ENCODE peak calls at places on chromosome 6, in four cellular contexts. One of them, this sample, is unnamed.

GRCh38 chr6:163760860-163761259 is 346.3 kb downstream of the QKI start:
- DNase-seq in SJSA1: no peak
- DNase-seq in Panc1: no peak
- DNase-seq in SK-N-SH: no peak
- DNase-seq in this sample: no peak

GRCh38 chr6:123898669-123899068 is 95.0 kb downstream of the NKAIN2 start:
- DNase-seq in SJSA1: no peak
- DNase-seq in Panc1: no peak
- DNase-seq in SK-N-SH: no peak
- DNase-seq in this sample: no peak

GRCh38 chr6:170206931-170207431 is 83.9 kb downstream of the DLL1 start:
- DNase-seq in SJSA1: peak
- DNase-seq in Panc1: no peak
- DNase-seq in SK-N-SH: peak
- DNase-seq in this sample: no peak

GRCh38 chr6:109458774-109459531 is 3.4 kb upstream of the MICAL1 start:
- DNase-seq in SJSA1: no peak
- DNase-seq in Panc1: no peak
- DNase-seq in SK-N-SH: no peak
- DNase-seq in this sample: no peak

GRCh38 chr6:33995873-33996475 is 149.9 kb downstream of the GRM4 start:
- DNase-seq in SJSA1: no peak
- DNase-seq in Panc1: no peak
- DNase-seq in SK-N-SH: no peak
- DNase-seq in this sample: no peak

GRCh38 chr6:66103954-66104353 is 396.9 kb upstream of the EYS start:
- DNase-seq in SJSA1: no peak
- DNase-seq in Panc1: no peak
- DNase-seq in SK-N-SH: no peak
- DNase-seq in this sample: no peak

GRCh38 chr6:26271640-26272090 is 93.3 kb upstream of the BTN3A2 start:
- DNase-seq in SJSA1: no peak
- DNase-seq in Panc1: no peak
- DNase-seq in SK-N-SH: no peak
- DNase-seq in this sample: no peak

GRCh38 chr6:220736-221475 is 71.4 kb upstream of the DUSP22 start:
- DNase-seq in SJSA1: no peak
- DNase-seq in Panc1: no peak
- DNase-seq in SK-N-SH: no peak
- DNase-seq in this sample: peak

GRCh38 chr6:154229796-154230195 is 126.8 kb downstream of the IPCEF1 start:
- DNase-seq in SJSA1: no peak
- DNase-seq in Panc1: no peak
- DNase-seq in SK-N-SH: no peak
- DNase-seq in this sample: no peak

GRCh38 chr6:157381631-157382621 is 936 bp downstream of the ZDHHC14 start:
- DNase-seq in SJSA1: peak
- DNase-seq in Panc1: no peak
- DNase-seq in SK-N-SH: peak
- DNase-seq in this sample: peak

GRCh38 chr6:77492529-77492928 is 29.2 kb upstream of the HTR1B start:
- DNase-seq in SJSA1: no peak
- DNase-seq in Panc1: no peak
- DNase-seq in SK-N-SH: no peak
- DNase-seq in this sample: no peak

GRCh38 chr6:5529015-5529414 is 267.7 kb downstream of the FARS2 start:
- DNase-seq in SJSA1: no peak
- DNase-seq in Panc1: no peak
- DNase-seq in SK-N-SH: no peak
- DNase-seq in this sample: no peak

GRCh38 chr6:31079656-31080261 is 32.6 kb downstream of the C6orf15 start:
- DNase-seq in SJSA1: peak
- DNase-seq in Panc1: no peak
- DNase-seq in SK-N-SH: peak
- DNase-seq in this sample: peak

GRCh38 chr6:33854572-33855030 is 50.8 kb upstream of the MLN start:
- DNase-seq in SJSA1: no peak
- DNase-seq in Panc1: no peak
- DNase-seq in SK-N-SH: no peak
- DNase-seq in this sample: peak

GRCh38 chr6:27755768-27756167 is 156.4 kb downstream of the OR2B2 start:
- DNase-seq in SJSA1: no peak
- DNase-seq in Panc1: no peak
- DNase-seq in SK-N-SH: no peak
- DNase-seq in this sample: no peak

GRCh38 chr6:107600111-107600510 is 110.2 kb downstream of the SOBP start:
- DNase-seq in SJSA1: no peak
- DNase-seq in Panc1: no peak
- DNase-seq in SK-N-SH: no peak
- DNase-seq in this sample: no peak

DNA sequence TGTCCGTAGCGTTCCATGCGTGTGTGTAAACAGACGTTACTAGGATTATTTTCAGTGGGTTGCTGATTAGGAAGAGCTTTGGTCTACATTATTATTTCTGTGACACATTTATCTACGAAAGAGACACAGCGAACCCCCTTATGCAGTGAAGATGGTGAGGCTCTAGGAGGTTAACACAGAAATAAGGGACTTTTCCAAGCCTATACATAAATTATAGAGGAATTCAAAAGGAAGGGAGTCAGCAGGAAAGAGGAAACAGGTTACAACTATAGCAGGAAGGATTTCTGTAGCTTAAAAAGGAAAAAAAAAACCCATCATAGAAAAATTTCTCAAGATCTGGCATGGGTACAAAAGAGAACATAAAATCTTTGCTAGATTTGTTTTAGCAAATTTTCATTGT is 12.9 kb upstream of the RPS6KA2 start:
- DNase-seq in SJSA1: no peak
- DNase-seq in Panc1: no peak
- DNase-seq in SK-N-SH: no peak
- DNase-seq in this sample: no peak
- H3K4me3 ChIP-seq in SJSA1: no peak
- H3K4me3 ChIP-seq in Panc1: no peak
- H3K4me3 ChIP-seq in SK-N-SH: no peak
- H3K4me3 ChIP-seq in this sample: no peak

DNA sequence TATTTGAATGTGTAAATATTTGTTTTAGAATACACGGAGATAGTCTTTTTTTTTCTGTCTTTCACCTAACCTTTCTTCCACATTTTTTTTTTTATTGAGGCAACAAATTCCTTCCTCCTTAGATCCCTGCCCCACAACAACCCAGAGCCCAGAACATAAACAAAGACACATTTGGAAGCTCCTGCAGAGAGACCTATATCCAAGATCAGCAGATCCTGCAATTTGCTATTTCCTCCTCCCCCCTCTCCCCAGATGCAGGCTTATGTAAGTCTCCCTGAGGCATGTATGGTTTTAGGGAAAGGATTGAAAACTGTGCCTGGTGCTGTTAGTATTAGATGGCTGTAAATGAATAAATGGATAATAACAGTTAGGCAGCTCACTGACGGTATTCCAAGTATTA is 608.2 kb upstream of the CITED2 start:
- DNase-seq in SJSA1: no peak
- DNase-seq in Panc1: no peak
- DNase-seq in SK-N-SH: peak
- DNase-seq in this sample: peak
- H3K4me3 ChIP-seq in SJSA1: no peak
- H3K4me3 ChIP-seq in Panc1: no peak
- H3K4me3 ChIP-seq in SK-N-SH: no peak
- H3K4me3 ChIP-seq in this sample: no peak

DNA sequence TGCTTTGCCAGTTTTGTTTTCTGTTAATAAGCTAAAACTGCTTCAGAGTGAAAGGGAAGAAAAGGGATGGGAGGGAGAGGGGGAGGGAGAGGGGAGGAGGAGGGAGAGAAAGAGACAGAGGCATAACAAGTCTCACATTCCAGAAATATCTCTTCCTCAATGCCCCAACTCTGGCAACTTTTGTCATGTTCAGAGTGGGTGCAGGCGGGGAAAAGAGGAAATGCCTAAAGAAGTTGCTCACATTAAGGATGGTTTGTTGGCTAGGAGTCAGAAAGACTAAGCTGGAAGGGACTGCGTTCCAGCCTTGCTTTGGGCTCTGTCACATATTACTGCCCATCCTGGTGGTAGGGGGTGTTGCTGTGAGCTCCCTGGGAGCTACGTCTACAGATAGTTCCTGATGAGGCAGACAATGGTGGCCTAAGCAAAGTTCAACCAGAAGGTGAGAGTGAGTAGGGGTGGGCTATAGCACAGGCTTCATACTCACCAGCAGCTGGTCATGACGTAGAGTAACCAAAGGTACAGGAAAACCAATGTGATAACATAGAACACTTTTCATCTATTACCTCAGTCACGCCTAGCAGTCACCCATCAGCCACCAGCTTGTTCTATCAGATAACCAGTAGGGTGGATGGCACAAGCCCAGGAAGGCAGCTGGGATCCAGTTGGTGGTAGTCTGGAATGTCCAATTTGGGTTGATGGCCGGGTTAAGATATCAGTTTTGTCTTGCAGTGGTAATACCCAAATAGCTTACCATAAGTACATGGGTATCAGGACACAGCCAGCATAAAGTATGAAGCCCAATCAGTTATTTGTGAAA is 2.1 kb downstream of the TSPYL4 start:
- DNase-seq in SJSA1: peak
- DNase-seq in Panc1: no peak
- DNase-seq in SK-N-SH: no peak
- DNase-seq in this sample: peak
- H3K4me3 ChIP-seq in SJSA1: peak
- H3K4me3 ChIP-seq in Panc1: no peak
- H3K4me3 ChIP-seq in SK-N-SH: peak
- H3K4me3 ChIP-seq in this sample: peak

GRCh38 chr6:24932832-24933231 is 2.9 kb downstream of the RIPOR2 start:
- DNase-seq in SJSA1: no peak
- DNase-seq in Panc1: no peak
- DNase-seq in SK-N-SH: no peak
- DNase-seq in this sample: no peak
- H3K4me3 ChIP-seq in SJSA1: no peak
- H3K4me3 ChIP-seq in Panc1: no peak
- H3K4me3 ChIP-seq in SK-N-SH: no peak
- H3K4me3 ChIP-seq in this sample: no peak

DNA sequence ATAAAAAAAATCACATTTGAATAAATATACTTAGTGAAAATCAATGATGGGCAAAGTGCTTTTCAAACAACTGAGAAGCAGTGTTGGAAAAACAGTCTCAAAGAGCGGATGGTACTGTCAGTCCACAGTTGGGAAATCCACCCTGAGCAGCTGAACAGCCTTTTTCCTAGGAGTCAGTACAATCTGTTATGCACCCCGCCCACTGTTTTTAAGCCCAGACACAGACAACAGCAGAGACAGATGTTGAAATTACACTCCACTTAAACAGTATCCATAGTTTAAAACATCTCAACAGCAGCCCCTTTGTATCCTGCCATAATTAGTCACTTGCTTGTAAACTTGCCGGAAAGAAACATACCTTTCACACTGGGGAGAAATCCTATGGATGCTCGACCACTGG is 372 bp downstream of the KIAA0408 start:
- DNase-seq in SJSA1: no peak
- DNase-seq in Panc1: no peak
- DNase-seq in SK-N-SH: no peak
- DNase-seq in this sample: peak
- H3K4me3 ChIP-seq in SJSA1: no peak
- H3K4me3 ChIP-seq in Panc1: no peak
- H3K4me3 ChIP-seq in SK-N-SH: no peak
- H3K4me3 ChIP-seq in this sample: peak

DNA sequence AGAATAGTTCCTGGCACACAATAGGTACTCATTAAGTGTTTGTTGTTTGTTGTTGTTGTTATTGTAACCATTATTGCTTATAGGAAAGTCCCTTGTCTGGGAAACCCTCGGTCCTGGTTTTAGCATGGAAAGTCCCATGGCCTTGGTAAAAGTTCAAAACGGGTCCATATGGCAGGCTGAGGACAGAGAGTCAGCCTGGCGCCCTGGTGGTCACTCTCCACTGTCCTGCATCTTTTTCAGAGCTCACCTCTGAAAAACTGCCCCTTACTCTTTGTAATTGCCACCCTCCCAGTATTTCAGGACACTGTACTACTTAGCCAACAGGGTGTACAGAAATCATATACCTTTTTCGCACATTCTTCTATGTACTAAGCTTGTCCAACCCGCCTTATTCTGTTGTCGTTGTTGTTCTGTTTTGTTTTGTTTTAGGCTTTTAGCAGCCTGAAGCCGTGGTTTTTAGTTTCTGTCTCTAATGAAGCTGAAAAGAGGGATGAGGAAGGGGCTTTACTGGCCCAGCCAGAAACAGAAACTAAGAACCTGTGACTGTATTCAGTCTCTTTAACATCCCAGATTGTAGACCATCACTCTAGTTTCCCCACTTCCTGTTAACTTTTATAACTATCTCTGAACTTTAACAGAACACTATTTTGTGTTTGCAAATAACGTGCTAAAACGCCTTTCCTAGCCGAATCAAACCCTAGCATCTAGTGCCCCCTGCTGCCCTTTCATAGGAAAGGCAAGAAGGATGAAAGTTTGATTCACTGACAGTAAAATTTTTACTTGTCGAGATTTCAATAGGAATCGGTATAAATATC is 7.6 kb upstream of the TMEM14A start:
- DNase-seq in SJSA1: no peak
- DNase-seq in Panc1: no peak
- DNase-seq in SK-N-SH: peak
- DNase-seq in this sample: peak
- H3K4me3 ChIP-seq in SJSA1: peak
- H3K4me3 ChIP-seq in Panc1: peak
- H3K4me3 ChIP-seq in SK-N-SH: peak
- H3K4me3 ChIP-seq in this sample: peak

GRCh38 chr6:52993461-52993860 is 1.6 kb downstream of the GSTA4 start:
- DNase-seq in SJSA1: no peak
- DNase-seq in Panc1: no peak
- DNase-seq in SK-N-SH: no peak
- DNase-seq in this sample: peak
- H3K4me3 ChIP-seq in SJSA1: peak
- H3K4me3 ChIP-seq in Panc1: peak
- H3K4me3 ChIP-seq in SK-N-SH: peak
- H3K4me3 ChIP-seq in this sample: peak